ENCODE peak calls at places on chromosomes 7 and 10, in ten cellular contexts. I is CD4-positive, alpha-beta T cell; M is bronchial epithelial cell; P is gastrocnemius medialis; J is heart right ventricle; U is endothelial cell; B is Panc1; A is GM10248; W is heart left ventricle; N is PC-3. L is an unnamed sample.

GRCh38 chr10:11293332-11293731 is 275.7 kb downstream of the CELF2 start:
- DNase-seq in A (no peak), U (no peak), I (no peak), M (no peak), P (no peak), J (no peak), N (no peak), W (no peak), B (no peak), L (no peak)

GRCh38 chr7:78558571-78558970 is 760.0 kb downstream of the PHTF2 start:
- DNase-seq in M (no peak), J (no peak), W (no peak), U (no peak), A (no peak), I (no peak), P (no peak), N (no peak), B (no peak), L (no peak)

GRCh38 chr7:139575338-139575680 is 51.8 kb downstream of the CLEC2L start:
- DNase-seq in W (no peak), M (no peak), U (no peak), P (no peak), J (no peak), A (no peak), N (no peak), I (no peak), B (no peak), L (no peak)

GRCh38 chr7:151864081-151864480 is 12.8 kb downstream of the PRKAG2 start:
- DNase-seq in N (no peak), J (no peak), P (no peak), M (no peak), B (no peak), U (no peak), I (no peak), W (no peak), A (no peak), L (no peak)

GRCh38 chr10:79407811-79408795 is 37.3 kb downstream of the ZCCHC24 start:
- DNase-seq in B (no peak), N (no peak), P (peak), I (no peak), U (no peak), A (no peak), J (peak), M (no peak), W (peak), L (peak)

GRCh38 chr10:19966751-19967150 is 150.5 kb downstream of the PLXDC2 start:
- DNase-seq in I (no peak), W (no peak), N (no peak), P (no peak), B (no peak), J (no peak), U (peak), A (no peak), M (no peak), L (no peak)

GRCh38 chr7:140689199-140690152 is 7.0 kb upstream of the NDUFB2 start:
- DNase-seq in B (no peak), N (no peak), U (no peak), P (no peak), W (no peak), I (no peak), M (no peak), A (no peak), J (no peak), L (no peak)

GRCh38 chr10:114157912-114158311 is 16.1 kb downstream of the CCDC186 start:
- DNase-seq in J (no peak), B (no peak), P (no peak), N (no peak), I (no peak), M (no peak), U (no peak), A (no peak), W (no peak), L (no peak)

GRCh38 chr7:130070900-130071622 is 727 bp downstream of the KLHDC10 start:
- DNase-seq in A (no peak), I (no peak), N (no peak), J (no peak), U (no peak), M (peak), P (no peak), W (no peak), B (no peak), L (no peak)

GRCh38 chr7:20260219-20260618 is 43.0 kb upstream of the MACC1 start:
- DNase-seq in B (no peak), I (no peak), M (no peak), U (no peak), N (no peak), W (no peak), J (no peak), A (no peak), P (no peak), L (peak)

GRCh38 chr7:79091661-79092060 is 361.8 kb downstream of the MAGI2 start:
- DNase-seq in P (no peak), W (no peak), J (no peak), U (no peak), I (no peak), A (no peak), N (peak), B (no peak), M (no peak), L (peak)

GRCh38 chr10:17062493-17063487 is 66.8 kb downstream of the CUBN start:
- DNase-seq in U (no peak), I (no peak), P (peak), N (peak), M (peak), B (peak), W (no peak), A (no peak), J (peak), L (peak)

GRCh38 chr7:20504060-20504459 is 111.4 kb upstream of the ABCB5 start:
- DNase-seq in I (no peak), N (no peak), J (no peak), P (no peak), M (no peak), A (no peak), B (no peak), U (no peak), W (no peak), L (no peak)

GRCh38 chr10:96960872-96961271 is 128.8 kb downstream of the LCOR start:
- DNase-seq in N (no peak), P (no peak), A (no peak), U (no peak), W (no peak), M (no peak), B (no peak), J (no peak), I (no peak), L (peak)

GRCh38 chr7:2355079-2356008 is 717 bp downstream of the EIF3B start:
- DNase-seq in J (no peak), I (no peak), B (no peak), W (no peak), M (no peak), N (no peak), A (no peak), U (peak), P (no peak), L (peak)

GRCh38 chr10:96275685-96276418 is 4.5 kb upstream of the BLNK start:
- DNase-seq in N (no peak), B (no peak), I (no peak), U (no peak), A (no peak), M (peak), P (no peak), W (peak), J (peak), L (no peak)

GRCh38 chr7:134058980-134059379 is 68.2 kb upstream of the LRGUK start:
- DNase-seq in J (no peak), M (no peak), I (no peak), U (no peak), B (no peak), A (no peak), N (no peak), P (no peak), W (no peak), L (no peak)

GRCh38 chr10:68096913-68097509 is 12.3 kb upstream of the MYPN start:
- DNase-seq in W (peak), A (no peak), N (peak), M (peak), P (peak), J (no peak), U (no peak), B (peak), I (no peak), L (peak)

GRCh38 chr7:91183408-91183807 is 80.8 kb upstream of the FZD1 start:
- DNase-seq in B (no peak), N (peak), J (no peak), W (no peak), U (no peak), I (no peak), M (peak), P (no peak), A (no peak), L (no peak)

GRCh38 chr7:87628780-87629569 is 777 bp downstream of the RUNDC3B start:
- DNase-seq in I (peak), P (peak), W (peak), B (no peak), J (peak), A (peak), M (peak), N (no peak), U (peak), L (no peak)

GRCh38 chr10:90321132-90321816 is 536.6 kb downstream of the HTR7 start:
- DNase-seq in J (no peak), U (no peak), I (no peak), P (no peak), W (no peak), N (no peak), M (peak), A (no peak), B (no peak), L (peak)

GRCh38 chr10:111319866-111320265 is 243.0 kb downstream of the ADRA2A start:
- DNase-seq in A (no peak), P (no peak), J (no peak), B (no peak), U (no peak), M (no peak), I (no peak), W (no peak), N (no peak), L (no peak)

GRCh38 chr7:143362126-143362961 is at the start of gene FAM131B:
- DNase-seq in B (no peak), I (no peak), J (no peak), M (no peak), N (no peak), P (no peak), A (no peak), W (no peak), U (no peak), L (no peak)

GRCh38 chr7:116232920-116233319 is 22.6 kb downstream of the TES start:
- DNase-seq in U (no peak), J (no peak), P (no peak), W (no peak), B (no peak), A (no peak), M (no peak), N (peak), I (no peak), L (peak)

GRCh38 chr7:77383333-77383740 is 32.8 kb downstream of the GSAP start:
- DNase-seq in P (no peak), M (peak), B (no peak), N (peak), J (no peak), W (no peak), U (no peak), A (no peak), I (no peak), L (peak)

GRCh38 chr7:12964836-12965235 is 277.4 kb downstream of the ARL4A start:
- DNase-seq in P (no peak), I (no peak), W (no peak), A (no peak), N (no peak), B (no peak), U (no peak), J (no peak), M (peak), L (no peak)

GRCh38 chr7:17660116-17660515 is 280.2 kb downstream of the SNX13 start:
- DNase-seq in N (no peak), A (no peak), W (no peak), I (no peak), M (peak), P (no peak), U (no peak), J (no peak), B (no peak), L (peak)

DNA sequence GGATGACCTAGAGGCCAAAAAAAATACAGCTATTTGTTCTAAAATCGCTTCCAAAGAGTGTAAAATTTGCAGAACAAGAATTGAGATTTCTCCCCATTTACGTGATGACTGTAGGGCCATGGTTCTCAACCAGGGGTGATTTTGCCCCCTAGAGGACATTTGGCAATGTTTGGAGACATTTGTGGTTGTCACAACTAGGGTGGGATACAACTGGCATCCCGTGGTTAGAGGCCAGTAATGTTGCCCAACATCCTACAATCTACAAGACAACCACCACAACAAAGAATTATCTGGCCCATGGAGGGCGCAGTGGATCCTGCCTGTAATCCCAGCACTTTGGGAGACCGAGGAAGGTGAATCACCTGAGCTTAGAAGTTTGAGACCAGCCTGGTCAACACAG is 22.8 kb upstream of the MALSU1 start:
- DNase-seq in W (no peak), U (peak), I (no peak), B (no peak), M (no peak), J (no peak), P (no peak), N (peak), A (no peak), L (no peak)
- TF ChIP-seq CTCF in W (no peak), U (peak), I (no peak), B (peak), M (no peak), J (no peak), P (no peak), N (peak), A (peak), L (peak)

GRCh38 chr10:77490915-77491314 is 146.7 kb downstream of the KCNMA1 start:
- DNase-seq in N (no peak), U (no peak), A (no peak), J (no peak), I (no peak), M (no peak), B (no peak), W (no peak), P (no peak), L (peak)

GRCh38 chr10:77493239-77493806 is 144.3 kb downstream of the KCNMA1 start:
- DNase-seq in I (no peak), M (no peak), P (no peak), J (no peak), B (no peak), A (no peak), N (no peak), W (no peak), U (no peak), L (no peak)

GRCh38 chr10:77494789-77495541 is 142.6 kb downstream of the KCNMA1 start:
- DNase-seq in P (no peak), N (no peak), J (no peak), M (no peak), B (no peak), W (no peak), I (no peak), U (no peak), A (no peak), L (no peak)

GRCh38 chr10:77496941-77497420 is 140.6 kb downstream of the KCNMA1 start:
- DNase-seq in P (no peak), A (no peak), N (no peak), W (no peak), U (no peak), M (peak), J (no peak), B (no peak), I (no peak), L (no peak)

GRCh38 chr10:77493851-77494788 is 143.5 kb downstream of the KCNMA1 start:
- DNase-seq in M (peak), I (no peak), A (no peak), U (peak), W (no peak), N (peak), J (no peak), B (no peak), P (no peak), L (peak)
- TF ChIP-seq CTCF in M (peak), I (no peak), A (no peak), U (peak), W (no peak), N (peak), J (peak), B (no peak), P (peak), L (peak)

DNA sequence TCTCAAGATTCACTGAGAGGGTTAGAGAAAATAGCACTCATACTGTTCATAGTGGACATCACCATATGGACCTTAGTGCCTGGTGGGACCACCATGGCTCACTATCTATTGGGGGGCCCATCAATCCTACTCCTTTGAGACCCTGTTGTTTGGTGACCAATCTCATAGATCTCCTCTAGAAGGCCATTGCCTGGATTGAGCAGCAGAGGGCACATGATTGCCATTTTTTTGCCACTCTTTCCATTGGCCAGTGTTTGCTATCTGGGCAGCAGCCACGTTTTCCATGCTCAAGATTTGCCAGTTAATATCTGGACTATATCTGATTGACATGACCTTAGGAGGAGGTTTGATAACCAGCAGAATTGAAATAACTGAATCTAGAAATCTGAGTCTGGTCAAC is 244.5 kb downstream of the ITGB1 start:
- DNase-seq in U (no peak), W (no peak), M (no peak), P (no peak), N (peak), J (no peak), I (no peak), B (no peak), A (no peak), L (peak)
- TF ChIP-seq CTCF in U (no peak), W (no peak), M (peak), P (no peak), N (peak), J (no peak), I (no peak), B (no peak), A (no peak), L (peak)

DNA sequence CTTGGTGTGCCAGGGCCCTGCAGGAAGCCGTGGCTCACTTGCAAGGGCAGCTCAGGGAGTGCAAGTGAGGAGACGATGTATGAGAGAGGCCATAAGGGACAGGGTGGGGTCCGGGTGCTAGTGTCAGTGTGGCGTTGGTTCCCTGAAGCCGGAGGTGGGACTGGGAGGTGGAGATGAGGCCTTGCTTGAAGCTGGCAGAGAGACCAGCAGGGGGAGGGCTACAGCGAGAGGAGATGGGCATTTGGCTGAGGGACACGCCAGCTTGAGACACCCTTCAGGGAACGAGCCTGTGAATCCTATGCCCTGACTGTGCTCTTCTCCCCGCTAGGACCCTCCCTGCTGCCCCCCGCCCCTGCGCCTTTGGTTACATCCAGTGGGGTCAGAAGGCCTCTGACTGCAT is 529.1 kb downstream of the TCERG1L start:
- DNase-seq in I (no peak), N (no peak), M (no peak), W (no peak), U (no peak), A (no peak), B (no peak), P (no peak), J (no peak), L (no peak)
- TF ChIP-seq CTCF in I (no peak), N (no peak), M (no peak), W (no peak), U (no peak), A (no peak), B (no peak), P (no peak), J (no peak), L (no peak)

GRCh38 chr10:18540195-18540594 is 111.2 kb downstream of the NSUN6 start:
- DNase-seq in P (no peak), U (no peak), B (no peak), M (no peak), A (no peak), J (no peak), W (no peak), N (no peak), I (no peak), L (no peak)
- TF ChIP-seq CTCF in P (no peak), U (no peak), B (no peak), M (no peak), A (no peak), J (no peak), W (no peak), N (no peak), I (no peak), L (no peak)

DNA sequence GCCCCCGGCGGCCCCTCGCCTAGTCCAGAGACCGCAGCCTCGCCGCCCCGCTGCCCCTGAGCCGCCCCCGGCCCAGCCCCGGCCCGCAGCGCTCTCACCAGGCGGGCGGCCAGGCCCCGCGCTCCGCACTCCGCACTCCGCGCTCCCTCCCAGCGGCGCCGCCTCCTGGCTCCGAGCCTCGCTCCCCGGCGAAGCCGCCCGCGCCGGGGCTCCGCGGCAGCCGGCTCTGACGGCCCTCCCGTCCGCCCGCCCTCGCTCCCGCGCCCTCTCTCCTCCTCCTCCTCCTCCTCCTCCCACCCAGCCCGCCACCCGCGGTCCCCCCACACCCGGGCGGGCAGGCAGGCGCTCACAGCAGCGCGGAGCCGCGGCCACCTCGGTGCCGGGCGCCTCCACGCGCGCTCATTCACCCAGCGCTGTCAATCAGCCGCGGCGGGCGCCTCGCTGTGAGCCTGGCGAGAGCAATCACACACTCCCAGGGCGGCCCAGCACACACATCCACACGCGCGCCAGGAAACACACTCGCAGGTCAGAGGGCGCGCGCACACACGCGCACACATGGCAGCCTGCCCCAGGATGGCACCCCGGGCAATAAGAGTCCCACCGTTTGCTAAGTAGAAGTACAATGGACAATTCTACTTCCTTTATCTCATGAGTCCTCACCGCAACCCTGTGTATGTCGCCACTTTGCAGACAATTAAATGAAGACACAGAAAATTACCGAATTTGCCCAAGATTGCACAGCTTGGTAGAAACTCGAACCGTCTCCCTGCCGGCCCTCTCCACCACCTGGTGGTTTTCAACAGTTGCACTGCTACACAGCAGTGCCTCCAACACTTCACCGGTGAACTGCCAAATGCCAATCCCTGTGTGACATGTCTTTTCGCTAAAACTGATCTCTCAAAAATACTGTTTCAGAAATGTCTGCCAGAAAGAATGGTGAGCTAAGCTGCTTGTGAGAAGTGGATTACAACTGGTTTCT is at the start of gene PRRT4:
- DNase-seq in J (peak), I (peak), P (no peak), M (no peak), U (peak), A (peak), W (no peak), N (peak), B (no peak), L (no peak)
- TF ChIP-seq CTCF in J (no peak), I (no peak), P (no peak), M (peak), U (no peak), A (no peak), W (no peak), N (no peak), B (peak), L (no peak)